ENCODE peak calls at places on chromosomes 11 and 22, in seven cellular contexts. M, N, B, E, K, L and G are unnamed samples.

GRCh38 chr11:66339163-66339675 is 3.0 kb upstream of the RIN1 start:
- DNase-seq in N (no peak), K (no peak), E (no peak), M (no peak), L (no peak), B (no peak), G (peak; percentile 39)

GRCh38 chr11:473975-474785 is 24.1 kb downstream of the PTDSS2 start:
- DNase-seq in B (no peak), N (no peak), K (no peak), M (no peak), E (no peak), L (peak; percentile 42), G (no peak)

GRCh38 chr11:128251140-128251539 is 336.2 kb downstream of the ETS1 start:
- DNase-seq in E (no peak), M (no peak), K (no peak), N (peak; percentile 38), B (no peak), L (no peak), G (no peak)

GRCh38 chr11:66112640-66113098 is 42.6 kb downstream of the PACS1 start:
- DNase-seq in N (peak; percentile 43), L (no peak), E (peak; percentile 25), B (no peak), M (no peak), K (no peak), G (no peak)

GRCh38 chr11:110501428-110501827 is 71.7 kb downstream of the FDX1 start:
- DNase-seq in B (no peak), K (no peak), E (no peak), L (no peak), M (no peak), N (no peak), G (no peak)

GRCh38 chr11:96481204-96481603 is 91.4 kb downstream of the JRKL start:
- DNase-seq in N (peak; percentile 11), E (no peak), B (no peak), L (no peak), M (no peak), K (no peak), G (no peak)

GRCh38 chr11:6637871-6638270 is 17.7 kb downstream of the DCHS1 start:
- DNase-seq in N (peak; percentile 50), E (peak; percentile 54), K (no peak), M (no peak), L (no peak), B (no peak), G (no peak)

GRCh38 chr22:26689553-26690301 is 32.3 kb downstream of the MIAT start:
- DNase-seq in E (no peak), L (no peak), M (no peak), K (no peak), B (no peak), N (no peak), G (no peak)

GRCh38 chr11:134511255-134511654 is 99.2 kb upstream of the B3GAT1 start:
- DNase-seq in K (no peak), B (no peak), M (no peak), L (no peak), N (no peak), E (no peak), G (no peak)

GRCh38 chr11:34324466-34324865 is 33.3 kb downstream of the ABTB2 start:
- DNase-seq in N (no peak), M (no peak), K (no peak), L (no peak), E (no peak), B (no peak), G (no peak)

GRCh38 chr11:34318111-34319037 is 39.4 kb downstream of the ABTB2 start:
- DNase-seq in B (no peak), N (no peak), K (no peak), E (no peak), M (no peak), L (no peak), G (no peak)

GRCh38 chr11:34328632-34328910 is 29.2 kb downstream of the ABTB2 start:
- DNase-seq in E (no peak), K (no peak), N (no peak), L (no peak), M (no peak), B (no peak), G (no peak)

GRCh38 chr11:34327804-34328631 is 29.8 kb downstream of the ABTB2 start:
- DNase-seq in N (peak; percentile 61), M (no peak), E (no peak), L (no peak), K (no peak), B (no peak), G (no peak)

GRCh38 chr11:34323601-34324000 is 34.2 kb downstream of the ABTB2 start:
- DNase-seq in E (no peak), N (no peak), K (no peak), M (no peak), B (no peak), L (no peak), G (no peak)
- TF ChIP-seq CTCF in E (no peak), N (no peak), K (no peak), M (no peak), B (no peak), L (no peak), G (no peak)

DNA sequence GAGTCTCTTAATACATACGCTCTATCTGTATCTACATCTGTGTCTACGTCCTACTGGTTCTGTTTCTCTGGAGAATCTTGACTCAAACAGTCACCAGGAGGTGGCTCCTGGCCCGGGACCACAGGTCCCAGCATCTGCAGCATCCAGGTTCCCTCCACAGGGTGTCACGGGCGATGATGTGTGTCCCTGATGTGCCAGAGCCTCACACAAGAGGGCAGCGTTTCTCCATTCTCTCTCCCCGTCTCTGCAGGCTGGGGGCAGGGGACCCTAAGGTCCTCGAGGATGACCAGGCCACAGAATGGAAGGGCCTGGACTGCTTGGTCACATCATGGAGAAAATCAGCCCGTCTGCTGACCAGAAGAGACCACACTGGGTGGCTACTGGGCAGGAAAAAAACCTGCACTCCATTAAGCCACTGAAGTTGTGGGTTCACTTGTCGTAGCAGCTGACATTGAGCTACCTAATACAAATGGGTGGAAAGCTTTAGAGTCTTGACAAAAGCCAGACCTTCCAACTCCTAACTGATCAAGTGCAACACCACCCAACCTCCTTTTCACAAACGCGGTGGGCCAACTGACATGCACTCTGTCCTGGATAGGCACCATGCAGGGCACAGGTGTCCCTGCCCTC is 392.5 kb downstream of the CTTN start:
- DNase-seq in B (peak; percentile 80), K (no peak), N (no peak), L (no peak), E (no peak), M (no peak), G (peak; percentile 28)
- TF ChIP-seq CTCF in B (peak; percentile 63), K (no peak), N (no peak), L (no peak), E (no peak), M (no peak), G (no peak)

GRCh38 chr11:61927501-61927900 is 10.1 kb upstream of the RAB3IL1 start:
- DNase-seq in M (no peak), L (no peak), N (no peak), E (no peak), B (no peak), K (no peak), G (no peak)

GRCh38 chr11:61926235-61926634 is 8.9 kb upstream of the RAB3IL1 start:
- DNase-seq in N (no peak), L (no peak), B (no peak), M (no peak), E (no peak), K (no peak), G (no peak)

GRCh38 chr11:61924016-61924360 is 6.6 kb upstream of the RAB3IL1 start:
- DNase-seq in B (no peak), E (no peak), K (no peak), M (no peak), L (no peak), N (no peak), G (no peak)

GRCh38 chr11:61930936-61931335 is 13.6 kb upstream of the RAB3IL1 start:
- DNase-seq in M (no peak), L (no peak), N (no peak), K (no peak), B (no peak), E (no peak), G (no peak)

DNA sequence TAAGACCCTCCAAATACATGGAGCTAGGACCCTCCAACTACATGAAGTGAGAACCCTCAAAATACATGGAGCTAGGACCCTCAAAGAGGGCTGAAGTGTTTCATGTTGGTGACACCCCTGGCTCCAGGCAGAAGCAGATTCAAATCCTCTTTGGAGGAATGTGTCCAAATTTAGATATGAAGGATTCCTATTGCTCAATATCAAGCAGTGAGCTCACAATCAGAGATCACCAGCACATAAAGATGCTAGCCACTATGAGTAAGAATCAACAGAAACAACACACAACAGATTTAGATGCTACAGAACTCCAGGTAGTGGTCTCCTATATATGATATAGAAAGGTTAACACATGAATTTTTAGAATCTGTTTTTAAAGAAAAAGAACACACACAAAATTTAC is 11.2 kb upstream of the RAB3IL1 start:
- DNase-seq in K (no peak), E (no peak), N (peak; percentile 33), M (no peak), B (no peak), L (no peak), G (no peak)
- TF ChIP-seq CTCF in K (no peak), E (no peak), N (no peak), M (no peak), B (no peak), L (no peak), G (no peak)

GRCh38 chr11:119730789-119731386 is 1.9 kb upstream of the NECTIN1 start:
- DNase-seq in K (peak; percentile 48), N (no peak), B (no peak), E (no peak), M (no peak), L (no peak), G (no peak)
- TF ChIP-seq CTCF in K (no peak), N (no peak), B (no peak), E (no peak), M (no peak), L (no peak), G (no peak)

GRCh38 chr11:57214494-57214893 is 22.6 kb downstream of the APLNR start:
- DNase-seq in L (no peak), N (peak; percentile 69), B (no peak), K (no peak), M (no peak), E (no peak), G (no peak)
- TF ChIP-seq CTCF in L (no peak), N (no peak), B (no peak), K (no peak), M (no peak), E (no peak), G (no peak)